ENCODE peak calls at places on chromosomes 1 and 21, in ten cellular contexts. G, Q, Y, U, H, D, E, A, C and O are unnamed samples.

GRCh38 chr1:6352138-6352563 is 41.4 kb downstream of the ACOT7 start:
- DNase-seq in G (no peak), E (no peak), C (no peak), A (no peak), Y (no peak), H (no peak), D (no peak), U (no peak), Q (peak), O (no peak)

GRCh38 chr1:115363171-115363570 is 25.1 kb upstream of the NGF start:
- DNase-seq in Y (no peak), D (no peak), G (no peak), E (no peak), U (no peak), Q (no peak), C (no peak), A (no peak), H (no peak), O (no peak)

GRCh38 chr1:109152196-109152595 is 38.3 kb downstream of the ELAPOR1 start:
- DNase-seq in Q (no peak), U (no peak), C (no peak), E (no peak), A (no peak), H (no peak), Y (no peak), G (no peak), D (no peak), O (no peak)

GRCh38 chr1:30743584-30744059 is 14.0 kb downstream of the LAPTM5 start:
- DNase-seq in U (peak), Q (no peak), D (no peak), E (peak), H (no peak), G (peak), C (no peak), Y (no peak), A (peak), O (peak)

GRCh38 chr1:202671388-202671787 is 38.9 kb downstream of the SYT2 start:
- DNase-seq in A (no peak), Y (peak), C (no peak), D (no peak), E (no peak), G (no peak), U (no peak), Q (no peak), H (no peak), O (no peak)

GRCh38 chr1:17757426-17757825 is 2.3 kb downstream of the ACTL8 start:
- DNase-seq in D (no peak), A (no peak), Y (no peak), U (no peak), G (no peak), E (no peak), C (no peak), Q (no peak), H (no peak), O (peak)

GRCh38 chr1:183139281-183139942 is 46.7 kb upstream of the LAMC2 start:
- DNase-seq in Q (peak), Y (peak), C (peak), D (no peak), H (no peak), E (no peak), G (no peak), U (no peak), A (no peak), O (no peak)

GRCh38 chr21:8993943-8994639 is 1527.3 kb upstream of the TPTE start:
- DNase-seq in C (no peak), U (no peak), D (no peak), A (no peak), G (no peak), Y (no peak), Q (peak), E (no peak), H (no peak), O (no peak)

GRCh38 chr21:15062566-15062965 is 2.2 kb downstream of the NRIP1 start:
- DNase-seq in G (no peak), C (no peak), Q (peak), E (no peak), A (no peak), Y (no peak), H (no peak), D (no peak), U (no peak), O (no peak)

GRCh38 chr1:34165422-34165921 is 442 bp upstream of the CSMD2 start:
- DNase-seq in U (no peak), A (no peak), Y (no peak), C (no peak), E (no peak), Q (peak), G (no peak), D (no peak), H (peak), O (no peak)

GRCh38 chr1:116374340-116375164 is 1.5 kb downstream of the ATP1A1 start:
- DNase-seq in H (no peak), G (no peak), Q (peak), E (no peak), C (no peak), U (no peak), Y (no peak), A (no peak), D (no peak), O (no peak)

GRCh38 chr1:3772027-3772714 is 378 bp upstream of the SMIM1 start:
- DNase-seq in A (peak), U (peak), D (peak), C (peak), H (no peak), Q (peak), G (no peak), Y (peak), E (peak), O (peak)

GRCh38 chr1:7526196-7526866 is 244.8 kb upstream of the VAMP3 start:
- DNase-seq in H (no peak), Y (peak), D (no peak), C (no peak), Q (peak), G (no peak), E (no peak), A (no peak), U (no peak), O (no peak)

GRCh38 chr1:118077331-118078055 is 107.5 kb downstream of the SPAG17 start:
- DNase-seq in A (no peak), D (no peak), G (no peak), Y (peak), E (no peak), Q (peak), C (peak), H (no peak), U (no peak), O (no peak)

GRCh38 chr1:244212792-244213475 is 161.9 kb downstream of the ZBTB18 start:
- DNase-seq in E (no peak), D (no peak), A (no peak), Q (no peak), H (peak), U (no peak), G (no peak), Y (no peak), C (no peak), O (no peak)

GRCh38 chr21:37594472-37594951 is 227.9 kb downstream of the DYRK1A start:
- DNase-seq in H (no peak), E (no peak), U (no peak), A (no peak), Y (no peak), C (no peak), G (no peak), D (no peak), Q (no peak), O (no peak)

GRCh38 chr1:230899845-230900251 is 31.5 kb upstream of the C1orf198 start:
- DNase-seq in U (no peak), Y (peak), E (no peak), G (no peak), H (no peak), A (no peak), C (peak), Q (peak), D (no peak), O (no peak)

GRCh38 chr1:50416553-50417453 is 6.4 kb downstream of the DMRTA2 start:
- DNase-seq in D (no peak), Q (no peak), E (no peak), H (no peak), G (no peak), U (no peak), C (no peak), Y (no peak), A (no peak), O (no peak)

GRCh38 chr21:14325575-14325974 is 57.4 kb downstream of the HSPA13 start:
- DNase-seq in U (no peak), H (no peak), A (no peak), G (no peak), D (no peak), E (no peak), C (no peak), Y (no peak), Q (no peak), O (no peak)

GRCh38 chr1:221230605-221231004 is 351.4 kb downstream of the HLX start:
- DNase-seq in H (no peak), U (no peak), A (no peak), E (no peak), D (no peak), G (no peak), C (peak), Y (no peak), Q (peak), O (no peak)

GRCh38 chr1:156128749-156129682 is 14.5 kb downstream of the LMNA start:
- DNase-seq in G (no peak), H (no peak), Y (peak), A (no peak), C (peak), D (no peak), U (no peak), E (no peak), Q (peak), O (no peak)

GRCh38 chr1:41724248-41724647 is 194.5 kb downstream of the HIVEP3 start:
- DNase-seq in A (no peak), E (no peak), Q (no peak), U (no peak), D (no peak), C (peak), G (no peak), Y (peak), H (no peak), O (no peak)

GRCh38 chr1:53535846-53536245 is 76.6 kb downstream of the DMRTB1 start:
- DNase-seq in E (no peak), A (no peak), Q (peak), U (no peak), C (peak), H (no peak), D (no peak), Y (peak), G (no peak), O (no peak)

GRCh38 chr1:230495021-230495550 is 69.0 kb upstream of the PGBD5 start:
- DNase-seq in Y (no peak), A (no peak), E (no peak), Q (no peak), U (no peak), G (no peak), H (no peak), C (no peak), D (no peak), O (no peak)

GRCh38 chr1:153790282-153790995 is 15.2 kb downstream of the SLC27A3 start:
- DNase-seq in Q (peak), U (no peak), G (no peak), Y (peak), H (peak), C (peak), E (no peak), A (no peak), D (no peak), O (no peak)

GRCh38 chr21:26138615-26139257 is 31.8 kb downstream of the APP start:
- DNase-seq in A (no peak), D (no peak), Q (no peak), U (no peak), E (no peak), Y (no peak), H (no peak), C (no peak), G (no peak), O (no peak)

GRCh38 chr21:27329255-27329851 is 362.5 kb upstream of the ADAMTS5 start:
- DNase-seq in Q (no peak), H (no peak), U (no peak), Y (no peak), D (no peak), E (no peak), G (no peak), C (peak), A (no peak), O (no peak)

GRCh38 chr1:69913967-69914366 is 291.4 kb downstream of the LRRC40 start:
- DNase-seq in H (no peak), Q (peak), A (no peak), Y (peak), G (no peak), U (no peak), C (peak), D (no peak), E (no peak), O (no peak)

GRCh38 chr1:207752456-207753132 is 740 bp downstream of the CD46 start:
- DNase-seq in H (no peak), E (no peak), C (peak), A (no peak), D (peak), U (peak), Q (peak), Y (peak), G (no peak), O (peak)

GRCh38 chr1:1758692-1759455 is 19.4 kb downstream of the NADK start:
- DNase-seq in D (no peak), G (no peak), U (no peak), Q (no peak), C (no peak), Y (no peak), A (no peak), H (no peak), E (no peak), O (no peak)

GRCh38 chr1:229167356-229167755 is 103.6 kb upstream of the RAB4A start:
- DNase-seq in Y (no peak), E (no peak), A (no peak), Q (no peak), H (no peak), G (no peak), U (no peak), D (no peak), C (no peak), O (no peak)

GRCh38 chr1:86409416-86410021 is 13.4 kb upstream of the ODF2L start:
- DNase-seq in A (no peak), E (no peak), U (no peak), C (no peak), Y (no peak), G (no peak), Q (peak), D (no peak), H (no peak), O (no peak)

GRCh38 chr1:34985063-34985770 is at the start of gene TMEM35B:
- DNase-seq in H (peak), Y (peak), A (peak), C (peak), G (no peak), U (peak), Q (peak), E (peak), D (peak), O (peak)

GRCh38 chr1:204390731-204391466 is 20.7 kb downstream of the PPP1R15B start:
- DNase-seq in A (no peak), G (no peak), H (no peak), Y (no peak), D (no peak), Q (peak), C (peak), E (no peak), U (no peak), O (no peak)